ENCODE peak calls at places on chromosomes 2 and 18, in seven cellular contexts. One of them, this sample, is unnamed.

GRCh38 chr18:49745051-49746014 is 68.0 kb downstream of the ACAA2 start:
- DNase-seq in WTC11: no peak
- DNase-seq in psoas muscle: no peak
- DNase-seq in astrocyte: no peak
- DNase-seq in MM.1S: no peak
- DNase-seq in Peyer's patch: no peak
- DNase-seq in GM10248: no peak
- DNase-seq in this sample: no peak

GRCh38 chr2:76128622-76129021 is 417.9 kb upstream of the GCFC2 start:
- DNase-seq in WTC11: no peak
- DNase-seq in Peyer's patch: peak
- DNase-seq in psoas muscle: no peak
- DNase-seq in GM10248: no peak
- DNase-seq in astrocyte: no peak
- DNase-seq in MM.1S: no peak
- DNase-seq in this sample: no peak

GRCh38 chr2:241146286-241146685 is 3.0 kb downstream of the PASK start:
- DNase-seq in Peyer's patch: no peak
- DNase-seq in psoas muscle: no peak
- DNase-seq in GM10248: no peak
- DNase-seq in WTC11: no peak
- DNase-seq in astrocyte: no peak
- DNase-seq in MM.1S: no peak
- DNase-seq in this sample: no peak

GRCh38 chr18:22223263-22223960 is 54.0 kb downstream of the GATA6 start:
- DNase-seq in astrocyte: peak
- DNase-seq in GM10248: no peak
- DNase-seq in psoas muscle: peak
- DNase-seq in MM.1S: no peak
- DNase-seq in Peyer's patch: peak
- DNase-seq in WTC11: peak
- DNase-seq in this sample: peak

GRCh38 chr18:51878724-51879123 is 461.3 kb upstream of the DCC start:
- DNase-seq in Peyer's patch: no peak
- DNase-seq in astrocyte: no peak
- DNase-seq in psoas muscle: no peak
- DNase-seq in MM.1S: no peak
- DNase-seq in WTC11: no peak
- DNase-seq in GM10248: no peak
- DNase-seq in this sample: no peak

GRCh38 chr2:27092696-27093429 is 6.3 kb downstream of the KHK start:
- DNase-seq in MM.1S: no peak
- DNase-seq in GM10248: no peak
- DNase-seq in Peyer's patch: peak
- DNase-seq in WTC11: no peak
- DNase-seq in psoas muscle: peak
- DNase-seq in astrocyte: no peak
- DNase-seq in this sample: no peak

GRCh38 chr2:240603081-240603835 is 16.7 kb downstream of the CAPN10 start:
- DNase-seq in GM10248: no peak
- DNase-seq in WTC11: no peak
- DNase-seq in Peyer's patch: peak
- DNase-seq in MM.1S: no peak
- DNase-seq in psoas muscle: peak
- DNase-seq in astrocyte: no peak
- DNase-seq in this sample: no peak

GRCh38 chr18:5909130-5909529 is 13.8 kb upstream of the TMEM200C start:
- DNase-seq in astrocyte: peak
- DNase-seq in psoas muscle: no peak
- DNase-seq in WTC11: no peak
- DNase-seq in Peyer's patch: no peak
- DNase-seq in GM10248: no peak
- DNase-seq in MM.1S: no peak
- DNase-seq in this sample: no peak

GRCh38 chr2:8487461-8487932 is 194.4 kb upstream of the ID2 start:
- DNase-seq in GM10248: no peak
- DNase-seq in Peyer's patch: peak
- DNase-seq in astrocyte: peak
- DNase-seq in MM.1S: no peak
- DNase-seq in WTC11: peak
- DNase-seq in psoas muscle: no peak
- DNase-seq in this sample: no peak

GRCh38 chr2:43226955-43227829 is 786 bp upstream of the ZFP36L2 start:
- DNase-seq in MM.1S: peak
- DNase-seq in psoas muscle: peak
- DNase-seq in WTC11: peak
- DNase-seq in Peyer's patch: peak
- DNase-seq in GM10248: peak
- DNase-seq in astrocyte: peak
- DNase-seq in this sample: no peak

GRCh38 chr2:43226558-43226954 is at the start of gene ZFP36L2:
- DNase-seq in psoas muscle: peak
- DNase-seq in GM10248: peak
- DNase-seq in MM.1S: peak
- DNase-seq in Peyer's patch: peak
- DNase-seq in WTC11: peak
- DNase-seq in astrocyte: peak
- DNase-seq in this sample: peak

GRCh38 chr2:43228341-43228751 is 1.9 kb upstream of the ZFP36L2 start:
- DNase-seq in astrocyte: no peak
- DNase-seq in MM.1S: peak
- DNase-seq in WTC11: no peak
- DNase-seq in GM10248: no peak
- DNase-seq in psoas muscle: no peak
- DNase-seq in Peyer's patch: no peak
- DNase-seq in this sample: no peak

GRCh38 chr2:43228782-43229659 is 2.6 kb upstream of the ZFP36L2 start:
- DNase-seq in MM.1S: peak
- DNase-seq in GM10248: no peak
- DNase-seq in psoas muscle: no peak
- DNase-seq in Peyer's patch: no peak
- DNase-seq in astrocyte: peak
- DNase-seq in WTC11: no peak
- DNase-seq in this sample: no peak

DNA sequence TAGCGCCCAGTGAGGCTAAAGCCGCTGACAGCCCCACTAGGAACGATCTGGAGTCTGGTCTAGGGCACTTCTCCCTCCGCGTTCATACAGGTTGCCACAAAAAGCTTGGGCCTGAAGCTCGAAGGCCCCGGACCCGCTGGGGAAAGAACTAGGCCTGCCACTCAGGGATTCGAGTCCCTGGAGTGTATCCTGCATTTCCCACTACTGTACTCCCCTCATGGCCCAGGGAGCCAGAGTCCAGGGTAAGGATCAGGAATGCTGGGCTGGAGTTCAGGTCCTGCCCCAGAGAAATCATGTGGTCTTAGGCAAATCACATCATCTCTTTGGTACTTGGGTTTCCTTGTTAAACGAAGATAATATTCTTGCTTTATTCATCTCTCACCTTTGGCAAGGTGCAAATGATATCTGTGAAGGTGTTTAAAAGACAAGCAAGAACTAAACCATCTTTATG is 1.4 kb upstream of the ZFP36L2 start:
- DNase-seq in MM.1S: peak
- DNase-seq in psoas muscle: peak
- DNase-seq in Peyer's patch: no peak
- DNase-seq in WTC11: no peak
- DNase-seq in GM10248: no peak
- DNase-seq in astrocyte: no peak
- DNase-seq in this sample: no peak
- TF ChIP-seq CTCF in MM.1S: peak
- TF ChIP-seq CTCF in psoas muscle: no peak
- TF ChIP-seq CTCF in Peyer's patch: peak
- TF ChIP-seq CTCF in WTC11: no peak
- TF ChIP-seq CTCF in GM10248: peak
- TF ChIP-seq CTCF in astrocyte: no peak
- TF ChIP-seq CTCF in this sample: peak

DNA sequence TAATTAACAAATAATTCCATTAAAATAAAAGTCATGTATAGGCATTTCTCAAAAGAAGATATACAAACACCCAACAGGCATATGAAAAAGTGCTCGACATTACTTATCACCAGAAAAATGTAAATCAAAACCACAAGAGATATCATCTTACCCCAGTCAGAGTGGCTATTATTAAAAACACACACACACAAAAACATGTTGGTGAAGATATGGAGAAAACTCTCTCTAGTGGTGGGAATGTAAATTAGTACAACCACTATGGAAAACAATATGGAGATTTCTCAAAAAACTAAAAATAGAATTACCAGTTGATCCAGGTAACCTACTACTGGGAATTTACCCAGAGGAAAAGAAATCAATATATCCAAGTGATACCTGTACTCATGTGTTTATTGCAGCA is 966.3 kb upstream of the POU3F3 start:
- DNase-seq in psoas muscle: no peak
- DNase-seq in Peyer's patch: no peak
- DNase-seq in MM.1S: no peak
- DNase-seq in GM10248: no peak
- DNase-seq in astrocyte: peak
- DNase-seq in WTC11: no peak
- DNase-seq in this sample: no peak
- TF ChIP-seq CTCF in psoas muscle: no peak
- TF ChIP-seq CTCF in Peyer's patch: no peak
- TF ChIP-seq CTCF in MM.1S: no peak
- TF ChIP-seq CTCF in GM10248: no peak
- TF ChIP-seq CTCF in astrocyte: no peak
- TF ChIP-seq CTCF in WTC11: no peak
- TF ChIP-seq CTCF in this sample: no peak

GRCh38 chr2:70397186-70397585 is 95.3 kb upstream of the FAM136A start:
- DNase-seq in psoas muscle: no peak
- DNase-seq in astrocyte: no peak
- DNase-seq in WTC11: no peak
- DNase-seq in GM10248: no peak
- DNase-seq in MM.1S: no peak
- DNase-seq in Peyer's patch: no peak
- DNase-seq in this sample: no peak
- TF ChIP-seq CTCF in psoas muscle: no peak
- TF ChIP-seq CTCF in astrocyte: no peak
- TF ChIP-seq CTCF in WTC11: no peak
- TF ChIP-seq CTCF in GM10248: no peak
- TF ChIP-seq CTCF in MM.1S: no peak
- TF ChIP-seq CTCF in Peyer's patch: no peak
- TF ChIP-seq CTCF in this sample: no peak

DNA sequence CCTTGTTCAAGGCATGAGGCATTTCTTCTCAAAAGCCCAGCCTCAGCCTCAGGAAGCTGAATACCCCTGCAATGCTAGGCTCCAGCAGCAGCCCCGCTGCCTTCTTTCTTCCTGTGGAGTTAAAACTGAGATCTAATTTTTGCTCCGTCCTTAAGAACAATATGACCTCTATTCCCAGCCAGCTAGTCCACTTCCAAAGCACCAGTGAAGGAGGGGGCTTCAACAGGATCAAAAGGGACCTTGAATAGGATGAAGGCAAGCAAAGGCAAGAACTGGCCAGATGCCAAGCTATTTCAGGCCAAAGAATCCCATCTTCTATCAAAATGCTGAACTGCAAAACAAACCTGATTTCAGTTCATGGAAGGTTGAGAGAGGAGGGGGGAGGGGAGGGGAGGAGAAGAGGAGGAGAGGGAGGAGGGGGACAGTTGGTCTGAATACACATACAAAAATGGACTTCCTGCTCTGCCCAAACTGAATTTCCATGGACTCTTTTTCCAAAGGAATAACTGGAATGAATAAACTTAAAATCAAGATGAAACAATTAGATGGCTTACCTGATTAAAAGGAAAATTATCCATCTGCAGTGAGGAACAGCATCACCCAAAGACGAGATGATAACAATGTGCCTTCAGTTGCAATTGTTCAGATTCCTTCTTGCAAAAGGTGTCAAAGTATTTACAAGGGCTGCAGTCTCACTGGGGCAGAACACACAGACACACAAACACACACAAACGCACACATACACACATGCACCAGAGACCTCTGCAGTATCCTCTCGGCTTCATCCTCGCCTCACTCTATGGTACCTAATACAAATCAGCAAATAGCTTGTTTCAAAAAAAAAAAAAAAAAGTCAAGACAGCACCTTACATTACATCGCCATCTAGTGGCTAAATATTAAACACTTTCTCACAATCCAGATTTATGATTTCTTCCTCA is at the start of gene SCN1A:
- DNase-seq in Peyer's patch: no peak
- DNase-seq in GM10248: peak
- DNase-seq in astrocyte: peak
- DNase-seq in psoas muscle: no peak
- DNase-seq in MM.1S: peak
- DNase-seq in WTC11: no peak
- DNase-seq in this sample: peak
- TF ChIP-seq CTCF in Peyer's patch: no peak
- TF ChIP-seq CTCF in GM10248: peak
- TF ChIP-seq CTCF in astrocyte: peak
- TF ChIP-seq CTCF in psoas muscle: peak
- TF ChIP-seq CTCF in MM.1S: peak
- TF ChIP-seq CTCF in WTC11: peak
- TF ChIP-seq CTCF in this sample: peak

DNA sequence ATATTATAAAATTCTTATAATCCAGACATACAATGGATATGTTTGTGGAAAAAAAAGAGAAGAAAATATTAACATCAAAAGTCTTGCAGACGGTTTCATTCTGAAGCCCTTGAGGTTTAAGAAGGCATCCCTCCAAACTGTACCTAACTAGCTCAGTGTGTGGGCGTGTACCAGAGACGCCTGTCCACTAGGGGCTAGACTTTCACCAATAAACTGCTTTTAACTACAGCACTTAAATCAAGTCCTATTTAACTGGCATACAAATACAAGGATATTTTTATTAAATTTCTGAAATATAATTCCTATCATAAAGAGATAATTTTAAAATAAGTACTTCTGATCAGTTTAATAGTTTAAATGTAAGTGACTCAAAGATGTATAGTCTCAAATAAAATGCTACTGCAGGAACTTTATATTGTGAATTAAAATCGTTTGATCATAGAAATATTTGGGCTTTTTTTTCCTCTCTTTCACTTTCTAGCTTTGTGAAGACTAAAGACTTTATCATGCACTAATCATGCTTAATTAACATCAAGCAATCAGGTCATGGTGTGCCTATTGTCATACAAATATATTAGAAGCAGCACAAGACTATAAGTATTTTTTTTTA is 437.7 kb downstream of the SATB2 start:
- DNase-seq in MM.1S: peak
- DNase-seq in Peyer's patch: no peak
- DNase-seq in astrocyte: peak
- DNase-seq in psoas muscle: no peak
- DNase-seq in WTC11: peak
- DNase-seq in GM10248: no peak
- DNase-seq in this sample: peak
- TF ChIP-seq CTCF in MM.1S: peak
- TF ChIP-seq CTCF in Peyer's patch: no peak
- TF ChIP-seq CTCF in astrocyte: peak
- TF ChIP-seq CTCF in psoas muscle: peak
- TF ChIP-seq CTCF in WTC11: peak
- TF ChIP-seq CTCF in GM10248: peak
- TF ChIP-seq CTCF in this sample: peak

DNA sequence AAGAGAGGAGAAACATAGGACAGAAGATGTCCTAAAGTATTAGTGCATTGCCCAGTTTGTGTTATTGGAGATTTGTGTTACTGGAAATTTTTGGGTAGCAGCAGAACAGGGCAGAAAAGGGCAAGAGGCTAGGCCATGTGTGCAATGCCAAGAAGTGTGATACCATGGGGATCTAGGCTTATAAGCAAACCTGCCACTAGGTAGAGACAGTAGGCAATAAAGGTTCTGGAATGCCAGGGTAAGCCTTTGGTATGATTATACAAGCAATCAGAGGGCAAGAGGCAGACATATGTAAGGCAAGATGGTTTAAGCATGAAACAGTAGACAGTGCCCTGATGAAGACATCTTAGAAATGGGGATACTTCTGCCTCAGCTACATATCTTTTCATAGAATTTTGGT is 12.3 kb upstream of the CERS6 start:
- DNase-seq in astrocyte: no peak
- DNase-seq in MM.1S: no peak
- DNase-seq in Peyer's patch: no peak
- DNase-seq in WTC11: no peak
- DNase-seq in psoas muscle: no peak
- DNase-seq in GM10248: no peak
- DNase-seq in this sample: no peak
- TF ChIP-seq CTCF in astrocyte: no peak
- TF ChIP-seq CTCF in MM.1S: peak
- TF ChIP-seq CTCF in Peyer's patch: no peak
- TF ChIP-seq CTCF in WTC11: no peak
- TF ChIP-seq CTCF in psoas muscle: no peak
- TF ChIP-seq CTCF in GM10248: no peak
- TF ChIP-seq CTCF in this sample: no peak